ENCODE peak calls at places on chromosomes 3 and 15, in four cellular contexts. P is type B pancreatic cell; N is CD8-positive, alpha-beta memory T cell; O is COR-L47. B is an unnamed sample.

GRCh38 chr15:22979069-22979698 is 984 bp downstream of the CYFIP1 start:
- DNase-seq in N (no peak), O (no peak), P (peak; percentile 78), B (no peak)

GRCh38 chr15:77002954-77003912 is 8.3 kb downstream of the PSTPIP1 start:
- DNase-seq in N (peak; percentile 60), P (no peak), O (no peak), B (no peak)

GRCh38 chr3:119322523-119323400 is 28.6 kb downstream of the ARHGAP31 start:
- DNase-seq in N (peak; percentile 89), O (peak; percentile 88), P (peak; percentile 89), B (peak; percentile 94)

GRCh38 chr15:38650936-38651327 is 86.3 kb upstream of the RASGRP1 start:
- DNase-seq in P (no peak), O (no peak), N (no peak), B (no peak)

GRCh38 chr15:98700501-98700900 is 52.2 kb downstream of the IGF1R start:
- DNase-seq in P (no peak), N (no peak), O (no peak), B (no peak)

GRCh38 chr3:102090646-102091045 is 241.3 kb downstream of the NFKBIZ start:
- DNase-seq in O (no peak), N (no peak), P (no peak), B (no peak)

GRCh38 chr3:17811633-17812032 is 69.2 kb upstream of the TBC1D5 start:
- DNase-seq in O (no peak), N (no peak), P (no peak), B (no peak)

GRCh38 chr15:40219801-40220200 is 19.1 kb upstream of the PAK6 start:
- DNase-seq in P (no peak), O (no peak), N (no peak), B (no peak)

GRCh38 chr15:101242160-101242998 is 9.5 kb downstream of the CHSY1 start:
- DNase-seq in N (peak; percentile 69), P (no peak), O (no peak), B (no peak)

GRCh38 chr3:67531149-67532101 is 123.0 kb downstream of the SUCLG2 start:
- DNase-seq in O (no peak), P (no peak), N (no peak), B (no peak)

GRCh38 chr15:60729850-60730458 is 251.0 kb upstream of the ICE2 start:
- DNase-seq in P (no peak), N (no peak), O (no peak), B (no peak)

GRCh38 chr3:174951023-174951422 is 91.9 kb downstream of the NAALADL2 start:
- DNase-seq in P (no peak), O (no peak), N (no peak), B (no peak)

GRCh38 chr3:196141866-196142673 is 60.2 kb upstream of the TFRC start:
- DNase-seq in O (no peak), N (no peak), P (no peak), B (no peak)

GRCh38 chr3:54213910-54214309 is 91.6 kb downstream of the CACNA2D3 start:
- DNase-seq in N (no peak), O (no peak), P (no peak), B (no peak)

GRCh38 chr15:100901702-100902435 is 17.3 kb upstream of the LRRK1 start:
- DNase-seq in P (no peak), O (no peak), N (no peak), B (no peak)

GRCh38 chr15:63382966-63383710 is 1.5 kb upstream of the CA12 start:
- DNase-seq in N (no peak), O (no peak), P (no peak), B (no peak)

GRCh38 chr3:16151109-16151508 is 23.4 kb upstream of the GALNT15 start:
- DNase-seq in P (no peak), N (no peak), O (no peak), B (peak; percentile 93)

GRCh38 chr15:88072598-88073385 is 183.7 kb downstream of the NTRK3 start:
- DNase-seq in N (no peak), P (no peak), O (no peak), B (no peak)

GRCh38 chr3:2810723-2811122 is 299.5 kb downstream of the IL5RA start:
- DNase-seq in O (no peak), N (no peak), P (no peak), B (no peak)

GRCh38 chr15:40092416-40093223 is 16.1 kb downstream of the BMF start:
- DNase-seq in O (peak; percentile 71), N (no peak), P (peak; percentile 86), B (peak; percentile 94)

GRCh38 chr3:182618085-182618732 is 175.1 kb upstream of the ATP11B start:
- DNase-seq in P (no peak), N (no peak), O (peak; percentile 86), B (no peak)

GRCh38 chr15:90412356-90413194 is 24.5 kb downstream of the IQGAP1 start:
- DNase-seq in O (no peak), N (no peak), P (no peak), B (no peak)

GRCh38 chr15:51775967-51776816 is 24.8 kb downstream of the TMOD2 start:
- DNase-seq in O (peak; percentile 53), P (no peak), N (peak; percentile 8), B (no peak)

GRCh38 chr3:25542571-25543039 is 114.5 kb downstream of the RARB start:
- DNase-seq in O (no peak), P (no peak), N (no peak), B (no peak)

GRCh38 chr15:69467636-69468035 is 15.0 kb downstream of the RPLP1 start:
- DNase-seq in O (peak; percentile 36), P (no peak), N (no peak), B (no peak)

GRCh38 chr3:96449803-96450202 is 364.6 kb upstream of the EPHA6 start:
- DNase-seq in N (no peak), P (no peak), O (peak; percentile 22), B (no peak)

GRCh38 chr3:127822166-127822835 is at the start of gene MGLL:
- DNase-seq in O (peak; percentile 22), P (no peak), N (no peak), B (no peak)

GRCh38 chr3:52073490-52073889 is 17.1 kb upstream of the DUSP7 start:
- DNase-seq in O (no peak), P (no peak), N (no peak), B (no peak)

GRCh38 chr15:56964182-56964581 is 45.7 kb downstream of the TCF12 start:
- DNase-seq in P (no peak), O (no peak), N (no peak), B (no peak)

GRCh38 chr3:8301977-8302589 is 199.5 kb upstream of the LMCD1 start:
- DNase-seq in P (no peak), N (no peak), O (no peak), B (peak; percentile 45)

GRCh38 chr3:32436816-32437189 is 45.1 kb downstream of the CMTM7 start:
- DNase-seq in N (no peak), O (no peak), P (peak; percentile 24), B (no peak)

B was measured in esophagus muscularis mucosa.